ENCODE peak calls at places on chromosomes 4 and X, in ten cellular contexts. One of them, this sample, is unnamed.

GRCh38 chr4:8199594-8200301 is 658 bp downstream of the SH3TC1 start:
- DNase-seq in tibial nerve: no peak
- DNase-seq in AG09309: no peak
- DNase-seq in RWPE1: peak
- DNase-seq in sigmoid colon: no peak
- DNase-seq in tibial artery: no peak
- DNase-seq in fibroblast of pulmonary artery: no peak
- DNase-seq in lower leg skin: no peak
- DNase-seq in thoracic aorta: no peak
- DNase-seq in CD4-positive, alpha-beta T cell: peak
- DNase-seq in this sample: no peak

GRCh38 chrX:29470029-29470428 is 745.3 kb upstream of the MAGEB2 start:
- DNase-seq in tibial nerve: no peak
- DNase-seq in AG09309: no peak
- DNase-seq in RWPE1: peak
- DNase-seq in sigmoid colon: no peak
- DNase-seq in tibial artery: no peak
- DNase-seq in fibroblast of pulmonary artery: peak
- DNase-seq in lower leg skin: no peak
- DNase-seq in thoracic aorta: no peak
- DNase-seq in CD4-positive, alpha-beta T cell: no peak
- DNase-seq in this sample: no peak

GRCh38 chrX:63754141-63754859 is 30.7 kb downstream of the ARHGEF9 start:
- DNase-seq in tibial nerve: no peak
- DNase-seq in AG09309: no peak
- DNase-seq in RWPE1: peak
- DNase-seq in sigmoid colon: no peak
- DNase-seq in tibial artery: peak
- DNase-seq in fibroblast of pulmonary artery: peak
- DNase-seq in lower leg skin: peak
- DNase-seq in thoracic aorta: no peak
- DNase-seq in CD4-positive, alpha-beta T cell: peak
- DNase-seq in this sample: no peak

GRCh38 chrX:110414679-110415439 is 56.2 kb downstream of the RTL9 start:
- DNase-seq in tibial nerve: no peak
- DNase-seq in AG09309: no peak
- DNase-seq in RWPE1: no peak
- DNase-seq in sigmoid colon: no peak
- DNase-seq in tibial artery: no peak
- DNase-seq in fibroblast of pulmonary artery: no peak
- DNase-seq in lower leg skin: no peak
- DNase-seq in thoracic aorta: no peak
- DNase-seq in CD4-positive, alpha-beta T cell: no peak
- DNase-seq in this sample: no peak

GRCh38 chr4:2944091-2944482 is 19.1 kb downstream of the NOP14 start:
- DNase-seq in tibial nerve: no peak
- DNase-seq in AG09309: no peak
- DNase-seq in RWPE1: no peak
- DNase-seq in sigmoid colon: no peak
- DNase-seq in tibial artery: no peak
- DNase-seq in fibroblast of pulmonary artery: no peak
- DNase-seq in lower leg skin: peak
- DNase-seq in thoracic aorta: no peak
- DNase-seq in CD4-positive, alpha-beta T cell: no peak
- DNase-seq in this sample: peak

GRCh38 chrX:72685810-72686465 is 28.2 kb downstream of the PHKA1 start:
- DNase-seq in tibial nerve: no peak
- DNase-seq in AG09309: peak
- DNase-seq in RWPE1: peak
- DNase-seq in sigmoid colon: no peak
- DNase-seq in tibial artery: no peak
- DNase-seq in fibroblast of pulmonary artery: peak
- DNase-seq in lower leg skin: no peak
- DNase-seq in thoracic aorta: no peak
- DNase-seq in CD4-positive, alpha-beta T cell: no peak
- DNase-seq in this sample: no peak

GRCh38 chr4:83846193-83846830 is 310.4 kb downstream of the GPAT3 start:
- DNase-seq in tibial nerve: no peak
- DNase-seq in AG09309: no peak
- DNase-seq in RWPE1: no peak
- DNase-seq in sigmoid colon: no peak
- DNase-seq in tibial artery: no peak
- DNase-seq in fibroblast of pulmonary artery: no peak
- DNase-seq in lower leg skin: no peak
- DNase-seq in thoracic aorta: no peak
- DNase-seq in CD4-positive, alpha-beta T cell: no peak
- DNase-seq in this sample: no peak

GRCh38 chrX:50579955-50580354 is 109.3 kb upstream of the DGKK start:
- DNase-seq in tibial nerve: peak
- DNase-seq in AG09309: peak
- DNase-seq in RWPE1: peak
- DNase-seq in sigmoid colon: no peak
- DNase-seq in tibial artery: peak
- DNase-seq in fibroblast of pulmonary artery: peak
- DNase-seq in lower leg skin: no peak
- DNase-seq in thoracic aorta: no peak
- DNase-seq in CD4-positive, alpha-beta T cell: no peak
- DNase-seq in this sample: peak

GRCh38 chr4:40183615-40184411 is 13.0 kb upstream of the RHOH start:
- DNase-seq in tibial nerve: no peak
- DNase-seq in AG09309: no peak
- DNase-seq in RWPE1: peak
- DNase-seq in sigmoid colon: no peak
- DNase-seq in tibial artery: no peak
- DNase-seq in fibroblast of pulmonary artery: peak
- DNase-seq in lower leg skin: no peak
- DNase-seq in thoracic aorta: no peak
- DNase-seq in CD4-positive, alpha-beta T cell: no peak
- DNase-seq in this sample: no peak

GRCh38 chr4:54230479-54231418 is 1.7 kb downstream of the PDGFRA start:
- DNase-seq in tibial nerve: peak
- DNase-seq in AG09309: no peak
- DNase-seq in RWPE1: no peak
- DNase-seq in sigmoid colon: peak
- DNase-seq in tibial artery: peak
- DNase-seq in fibroblast of pulmonary artery: peak
- DNase-seq in lower leg skin: peak
- DNase-seq in thoracic aorta: no peak
- DNase-seq in CD4-positive, alpha-beta T cell: no peak
- DNase-seq in this sample: no peak

GRCh38 chrX:22135171-22135711 is 103.1 kb downstream of the PHEX start:
- DNase-seq in tibial nerve: no peak
- DNase-seq in AG09309: no peak
- DNase-seq in RWPE1: peak
- DNase-seq in sigmoid colon: no peak
- DNase-seq in tibial artery: no peak
- DNase-seq in fibroblast of pulmonary artery: peak
- DNase-seq in lower leg skin: no peak
- DNase-seq in thoracic aorta: no peak
- DNase-seq in CD4-positive, alpha-beta T cell: no peak
- DNase-seq in this sample: no peak

GRCh38 chrX:73401591-73402266 is 45.1 kb upstream of the CDX4 start:
- DNase-seq in tibial nerve: no peak
- DNase-seq in AG09309: no peak
- DNase-seq in RWPE1: no peak
- DNase-seq in sigmoid colon: no peak
- DNase-seq in tibial artery: no peak
- DNase-seq in fibroblast of pulmonary artery: no peak
- DNase-seq in lower leg skin: no peak
- DNase-seq in thoracic aorta: no peak
- DNase-seq in CD4-positive, alpha-beta T cell: no peak
- DNase-seq in this sample: no peak

GRCh38 chrX:39714471-39714870 is 383.3 kb downstream of the BCOR start:
- DNase-seq in tibial nerve: no peak
- DNase-seq in AG09309: no peak
- DNase-seq in RWPE1: no peak
- DNase-seq in sigmoid colon: no peak
- DNase-seq in tibial artery: no peak
- DNase-seq in fibroblast of pulmonary artery: no peak
- DNase-seq in lower leg skin: peak
- DNase-seq in thoracic aorta: no peak
- DNase-seq in CD4-positive, alpha-beta T cell: no peak
- DNase-seq in this sample: no peak

GRCh38 chr4:149264093-149264733 is 551.4 kb downstream of the IQCM start:
- DNase-seq in tibial nerve: no peak
- DNase-seq in AG09309: peak
- DNase-seq in RWPE1: peak
- DNase-seq in sigmoid colon: no peak
- DNase-seq in tibial artery: no peak
- DNase-seq in fibroblast of pulmonary artery: peak
- DNase-seq in lower leg skin: no peak
- DNase-seq in thoracic aorta: no peak
- DNase-seq in CD4-positive, alpha-beta T cell: no peak
- DNase-seq in this sample: peak

GRCh38 chr4:2186133-2186864 is 55.6 kb downstream of the HAUS3 start:
- DNase-seq in tibial nerve: no peak
- DNase-seq in AG09309: no peak
- DNase-seq in RWPE1: peak
- DNase-seq in sigmoid colon: no peak
- DNase-seq in tibial artery: no peak
- DNase-seq in fibroblast of pulmonary artery: peak
- DNase-seq in lower leg skin: no peak
- DNase-seq in thoracic aorta: no peak
- DNase-seq in CD4-positive, alpha-beta T cell: no peak
- DNase-seq in this sample: no peak

DNA sequence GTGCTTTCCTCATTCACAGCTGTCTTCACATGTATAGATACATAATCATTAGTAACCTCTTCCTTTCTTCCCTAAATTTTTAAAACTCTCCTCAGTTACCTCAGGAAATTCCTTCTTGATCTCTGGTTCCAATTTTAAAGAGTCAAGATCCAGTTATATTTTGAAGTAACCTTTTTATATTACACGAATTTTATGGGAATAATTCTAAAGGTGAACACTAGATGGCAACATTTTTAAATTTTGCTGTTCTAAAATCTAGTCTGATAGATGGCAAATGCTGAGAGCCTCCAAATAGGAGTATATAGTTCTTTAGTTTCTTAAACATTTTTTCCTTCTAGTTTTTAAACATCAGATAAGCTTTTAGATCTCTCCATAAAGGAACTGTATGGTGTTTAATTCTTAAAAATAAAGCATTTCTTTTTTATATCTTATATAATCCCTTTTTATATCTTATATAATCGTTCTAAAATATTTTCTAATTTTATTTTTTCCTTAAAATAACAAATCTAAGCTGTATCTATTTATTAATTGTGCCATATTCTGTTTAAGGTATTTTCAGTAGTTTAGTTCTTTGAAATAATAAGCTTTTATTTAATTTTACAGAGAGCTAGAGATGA is 37.9 kb upstream of the PAPSS1 start:
- DNase-seq in tibial nerve: no peak
- DNase-seq in AG09309: no peak
- DNase-seq in RWPE1: peak
- DNase-seq in sigmoid colon: no peak
- DNase-seq in tibial artery: no peak
- DNase-seq in fibroblast of pulmonary artery: peak
- DNase-seq in lower leg skin: no peak
- DNase-seq in thoracic aorta: no peak
- DNase-seq in CD4-positive, alpha-beta T cell: no peak
- DNase-seq in this sample: no peak
- TF ChIP-seq CTCF in tibial nerve: peak
- TF ChIP-seq CTCF in AG09309: peak
- TF ChIP-seq CTCF in RWPE1: peak
- TF ChIP-seq CTCF in sigmoid colon: peak
- TF ChIP-seq CTCF in tibial artery: peak
- TF ChIP-seq CTCF in fibroblast of pulmonary artery: peak
- TF ChIP-seq CTCF in lower leg skin: no peak
- TF ChIP-seq CTCF in thoracic aorta: peak
- TF ChIP-seq CTCF in CD4-positive, alpha-beta T cell: peak
- TF ChIP-seq CTCF in this sample: peak

GRCh38 chrX:119482497-119483480 is 14.5 kb downstream of the SLC25A5 start:
- DNase-seq in tibial nerve: peak
- DNase-seq in AG09309: no peak
- DNase-seq in RWPE1: no peak
- DNase-seq in sigmoid colon: peak
- DNase-seq in tibial artery: peak
- DNase-seq in fibroblast of pulmonary artery: peak
- DNase-seq in lower leg skin: peak
- DNase-seq in thoracic aorta: no peak
- DNase-seq in CD4-positive, alpha-beta T cell: peak
- DNase-seq in this sample: no peak
- TF ChIP-seq CTCF in tibial nerve: peak
- TF ChIP-seq CTCF in AG09309: peak
- TF ChIP-seq CTCF in RWPE1: peak
- TF ChIP-seq CTCF in sigmoid colon: peak
- TF ChIP-seq CTCF in tibial artery: peak
- TF ChIP-seq CTCF in fibroblast of pulmonary artery: peak
- TF ChIP-seq CTCF in lower leg skin: no peak
- TF ChIP-seq CTCF in thoracic aorta: peak
- TF ChIP-seq CTCF in CD4-positive, alpha-beta T cell: peak
- TF ChIP-seq CTCF in this sample: no peak

GRCh38 chr4:88212253-88212561 is 53.8 kb upstream of the ABCG2 start:
- DNase-seq in tibial nerve: no peak
- DNase-seq in AG09309: no peak
- DNase-seq in RWPE1: no peak
- DNase-seq in sigmoid colon: no peak
- DNase-seq in tibial artery: no peak
- DNase-seq in fibroblast of pulmonary artery: no peak
- DNase-seq in lower leg skin: no peak
- DNase-seq in thoracic aorta: no peak
- DNase-seq in CD4-positive, alpha-beta T cell: no peak
- DNase-seq in this sample: no peak
- TF ChIP-seq CTCF in tibial nerve: no peak
- TF ChIP-seq CTCF in AG09309: no peak
- TF ChIP-seq CTCF in RWPE1: peak
- TF ChIP-seq CTCF in sigmoid colon: no peak
- TF ChIP-seq CTCF in tibial artery: no peak
- TF ChIP-seq CTCF in fibroblast of pulmonary artery: no peak
- TF ChIP-seq CTCF in lower leg skin: no peak
- TF ChIP-seq CTCF in thoracic aorta: no peak
- TF ChIP-seq CTCF in CD4-positive, alpha-beta T cell: no peak
- TF ChIP-seq CTCF in this sample: no peak

GRCh38 chr4:105474110-105474518 is 252 bp upstream of the PPA2 start:
- DNase-seq in tibial nerve: peak
- DNase-seq in AG09309: no peak
- DNase-seq in RWPE1: peak
- DNase-seq in sigmoid colon: peak
- DNase-seq in tibial artery: peak
- DNase-seq in fibroblast of pulmonary artery: peak
- DNase-seq in lower leg skin: peak
- DNase-seq in thoracic aorta: peak
- DNase-seq in CD4-positive, alpha-beta T cell: no peak
- DNase-seq in this sample: peak

GRCh38 chr4:105471566-105472176 is 2.2 kb downstream of the PPA2 start:
- DNase-seq in tibial nerve: peak
- DNase-seq in AG09309: peak
- DNase-seq in RWPE1: peak
- DNase-seq in sigmoid colon: peak
- DNase-seq in tibial artery: peak
- DNase-seq in fibroblast of pulmonary artery: peak
- DNase-seq in lower leg skin: peak
- DNase-seq in thoracic aorta: peak
- DNase-seq in CD4-positive, alpha-beta T cell: peak
- DNase-seq in this sample: no peak

GRCh38 chr4:105472871-105473339 is 957 bp downstream of the PPA2 start:
- DNase-seq in tibial nerve: no peak
- DNase-seq in AG09309: no peak
- DNase-seq in RWPE1: no peak
- DNase-seq in sigmoid colon: no peak
- DNase-seq in tibial artery: no peak
- DNase-seq in fibroblast of pulmonary artery: no peak
- DNase-seq in lower leg skin: no peak
- DNase-seq in thoracic aorta: no peak
- DNase-seq in CD4-positive, alpha-beta T cell: no peak
- DNase-seq in this sample: no peak

GRCh38 chr4:105473340-105474109 is at the start of gene PPA2:
- DNase-seq in tibial nerve: peak
- DNase-seq in AG09309: peak
- DNase-seq in RWPE1: peak
- DNase-seq in sigmoid colon: peak
- DNase-seq in tibial artery: peak
- DNase-seq in fibroblast of pulmonary artery: peak
- DNase-seq in lower leg skin: peak
- DNase-seq in thoracic aorta: peak
- DNase-seq in CD4-positive, alpha-beta T cell: peak
- DNase-seq in this sample: no peak
- TF ChIP-seq CTCF in tibial nerve: peak
- TF ChIP-seq CTCF in AG09309: no peak
- TF ChIP-seq CTCF in RWPE1: no peak
- TF ChIP-seq CTCF in sigmoid colon: no peak
- TF ChIP-seq CTCF in tibial artery: no peak
- TF ChIP-seq CTCF in fibroblast of pulmonary artery: no peak
- TF ChIP-seq CTCF in lower leg skin: no peak
- TF ChIP-seq CTCF in thoracic aorta: no peak
- TF ChIP-seq CTCF in CD4-positive, alpha-beta T cell: no peak
- TF ChIP-seq CTCF in this sample: no peak

This sample was measured in D721Med.